ENCODE peak calls at places on chromosome 22, in six cellular contexts. Z, Q, R, W, Y and L are unnamed samples.

GRCh38 chr22:38423512-38424503 is 31.2 kb downstream of the KCNJ4 start:
- DNase-seq in Q (no peak), R (no peak), Y (no peak), Z (no peak), W (no peak), L (no peak)

GRCh38 chr22:46845281-46846153 is 83.1 kb downstream of the TBC1D22A start:
- DNase-seq in Y (no peak), Z (peak), W (no peak), Q (no peak), R (no peak), L (no peak)

GRCh38 chr22:26722159-26722558 is 64.8 kb downstream of the MIAT start:
- DNase-seq in W (no peak), Z (no peak), R (no peak), Q (no peak), Y (no peak), L (no peak)

GRCh38 chr22:28222976-28223375 is 303.9 kb upstream of the PITPNB start:
- DNase-seq in W (no peak), Y (no peak), R (no peak), Q (no peak), Z (peak), L (no peak)

GRCh38 chr22:30196867-30197336 is 49.7 kb downstream of the LIF start:
- DNase-seq in W (no peak), Y (no peak), Q (no peak), Z (no peak), R (no peak), L (no peak)

GRCh38 chr22:43829904-43830851 is 18.1 kb upstream of the EFCAB6 start:
- DNase-seq in Q (no peak), R (peak), Z (peak), W (no peak), Y (no peak), L (no peak)

GRCh38 chr22:19514831-19515565 is 9.2 kb downstream of the CLDN5 start:
- DNase-seq in W (no peak), Z (peak), Q (no peak), R (no peak), Y (no peak), L (no peak)

GRCh38 chr22:20436309-20437252 is 1.0 kb downstream of the SCARF2 start:
- DNase-seq in Z (peak), W (no peak), R (peak), Y (peak), Q (no peak), L (no peak)

GRCh38 chr22:36411589-36412258 is 24.0 kb upstream of the MYH9 start:
- DNase-seq in Z (no peak), Y (no peak), Q (no peak), W (peak), R (no peak), L (no peak)

GRCh38 chr22:19058713-19059451 is 63.3 kb downstream of the DGCR2 start:
- DNase-seq in Z (no peak), R (no peak), W (no peak), Y (no peak), Q (no peak), L (no peak)

GRCh38 chr22:21445437-21446127 is 21.6 kb upstream of the TMEM191C start:
- DNase-seq in Q (no peak), R (peak), Y (no peak), W (no peak), Z (no peak), L (no peak)

GRCh38 chr22:32208681-32209080 is 3.8 kb upstream of the RFPL2 start:
- DNase-seq in Z (no peak), Y (no peak), Q (no peak), R (no peak), W (no peak), L (no peak)

GRCh38 chr22:39478461-39478860 is 21.6 kb downstream of the MGAT3 start:
- DNase-seq in Y (peak), Q (no peak), R (no peak), W (no peak), Z (no peak), L (no peak)

GRCh38 chr22:26585104-26585790 is 4.7 kb downstream of the TPST2 start:
- DNase-seq in Z (peak), Q (no peak), Y (peak), W (no peak), R (peak), L (no peak)

GRCh38 chr22:26632422-26633155 is 10.8 kb downstream of the CRYBA4 start:
- DNase-seq in Q (no peak), Y (no peak), W (no peak), R (no peak), Z (no peak), L (no peak)

GRCh38 chr22:46803031-46803880 is 40.8 kb downstream of the TBC1D22A start:
- DNase-seq in R (peak), Z (no peak), W (peak), Y (peak), Q (peak), L (peak)

GRCh38 chr22:42313804-42314581 is 43.5 kb upstream of the TCF20 start:
- DNase-seq in Y (peak), Q (no peak), W (peak), R (peak), Z (peak), L (peak)

GRCh38 chr22:35212020-35212419 is 45.3 kb upstream of the HMGXB4 start:
- DNase-seq in Y (no peak), Z (peak), W (no peak), R (no peak), Q (no peak), L (no peak)

GRCh38 chr22:39026509-39027150 is 5.7 kb downstream of the APOBEC3D start:
- DNase-seq in R (no peak), W (no peak), Z (no peak), Q (no peak), Y (no peak), L (no peak)

GRCh38 chr22:48853627-48854240 is 973.9 kb downstream of the BRD1 start:
- DNase-seq in R (no peak), W (no peak), Q (no peak), Z (no peak), Y (no peak), L (no peak)

GRCh38 chr22:45946805-45947600 is 30.0 kb downstream of the WNT7B start:
- DNase-seq in Y (no peak), Z (no peak), R (no peak), W (no peak), Q (no peak), L (no peak)

GRCh38 chr22:36439481-36440271 is 41.8 kb downstream of the TXN2 start:
- DNase-seq in R (peak), Q (no peak), Z (peak), Y (no peak), W (no peak), L (no peak)